ENCODE peak calls at places on chromosomes 7 and 10, in eight cellular contexts. One of them, this sample, is unnamed.

GRCh38 chr10:75803816-75804576 is 372.6 kb downstream of the LRMDA start:
- DNase-seq in psoas muscle: peak
- DNase-seq in upper lobe of right lung: no peak
- DNase-seq in right atrium auricular region: peak
- DNase-seq in endodermal cell: no peak
- DNase-seq in lung: no peak
- DNase-seq in heart left ventricle: peak
- DNase-seq in kidney: no peak
- DNase-seq in this sample: no peak

GRCh38 chr7:38179719-38180333 is 1.8 kb downstream of the STARD3NL start:
- DNase-seq in kidney: no peak
- DNase-seq in psoas muscle: no peak
- DNase-seq in endodermal cell: no peak
- DNase-seq in lung: no peak
- DNase-seq in right atrium auricular region: no peak
- DNase-seq in heart left ventricle: no peak
- DNase-seq in upper lobe of right lung: no peak
- DNase-seq in this sample: no peak

GRCh38 chr10:3782456-3783312 is 2.3 kb downstream of the KLF6 start:
- DNase-seq in right atrium auricular region: peak
- DNase-seq in endodermal cell: peak
- DNase-seq in lung: peak
- DNase-seq in psoas muscle: peak
- DNase-seq in upper lobe of right lung: no peak
- DNase-seq in kidney: no peak
- DNase-seq in heart left ventricle: peak
- DNase-seq in this sample: peak

GRCh38 chr10:24952146-24952700 is at the start of gene PRTFDC1:
- DNase-seq in heart left ventricle: peak
- DNase-seq in psoas muscle: peak
- DNase-seq in right atrium auricular region: no peak
- DNase-seq in upper lobe of right lung: peak
- DNase-seq in kidney: peak
- DNase-seq in lung: no peak
- DNase-seq in endodermal cell: peak
- DNase-seq in this sample: no peak

GRCh38 chr7:130151591-130152269 is 53.5 kb downstream of the TMEM209 start:
- DNase-seq in endodermal cell: no peak
- DNase-seq in kidney: no peak
- DNase-seq in heart left ventricle: no peak
- DNase-seq in psoas muscle: no peak
- DNase-seq in lung: no peak
- DNase-seq in right atrium auricular region: no peak
- DNase-seq in upper lobe of right lung: no peak
- DNase-seq in this sample: no peak

GRCh38 chr10:46557319-46558140 is 1.1 kb upstream of the GPRIN2 start:
- DNase-seq in kidney: peak
- DNase-seq in lung: peak
- DNase-seq in heart left ventricle: peak
- DNase-seq in right atrium auricular region: no peak
- DNase-seq in upper lobe of right lung: peak
- DNase-seq in psoas muscle: peak
- DNase-seq in endodermal cell: peak
- DNase-seq in this sample: peak

GRCh38 chr10:20879136-20879535 is 18.0 kb downstream of the NEBL start:
- DNase-seq in psoas muscle: no peak
- DNase-seq in kidney: no peak
- DNase-seq in lung: no peak
- DNase-seq in heart left ventricle: no peak
- DNase-seq in endodermal cell: no peak
- DNase-seq in upper lobe of right lung: no peak
- DNase-seq in right atrium auricular region: no peak
- DNase-seq in this sample: no peak

GRCh38 chr7:123666492-123666891 is 10.8 kb downstream of the LMOD2 start:
- DNase-seq in upper lobe of right lung: no peak
- DNase-seq in lung: no peak
- DNase-seq in psoas muscle: no peak
- DNase-seq in kidney: no peak
- DNase-seq in heart left ventricle: no peak
- DNase-seq in right atrium auricular region: no peak
- DNase-seq in endodermal cell: no peak
- DNase-seq in this sample: no peak

GRCh38 chr7:141481971-141482370 is 69.2 kb upstream of the AGK start:
- DNase-seq in endodermal cell: peak
- DNase-seq in upper lobe of right lung: no peak
- DNase-seq in right atrium auricular region: no peak
- DNase-seq in kidney: no peak
- DNase-seq in psoas muscle: no peak
- DNase-seq in heart left ventricle: no peak
- DNase-seq in lung: no peak
- DNase-seq in this sample: no peak

GRCh38 chr10:109957092-109957797 is 33.9 kb upstream of the XPNPEP1 start:
- DNase-seq in lung: no peak
- DNase-seq in right atrium auricular region: no peak
- DNase-seq in psoas muscle: no peak
- DNase-seq in heart left ventricle: no peak
- DNase-seq in endodermal cell: no peak
- DNase-seq in kidney: no peak
- DNase-seq in upper lobe of right lung: no peak
- DNase-seq in this sample: no peak

GRCh38 chr7:124456286-124456685 is 309.3 kb downstream of the GPR37 start:
- DNase-seq in heart left ventricle: no peak
- DNase-seq in endodermal cell: no peak
- DNase-seq in upper lobe of right lung: no peak
- DNase-seq in psoas muscle: no peak
- DNase-seq in kidney: no peak
- DNase-seq in lung: no peak
- DNase-seq in right atrium auricular region: no peak
- DNase-seq in this sample: no peak

GRCh38 chr7:128178611-128179010 is 62.5 kb upstream of the LEP start:
- DNase-seq in lung: no peak
- DNase-seq in endodermal cell: peak
- DNase-seq in kidney: no peak
- DNase-seq in upper lobe of right lung: no peak
- DNase-seq in psoas muscle: no peak
- DNase-seq in heart left ventricle: no peak
- DNase-seq in right atrium auricular region: no peak
- DNase-seq in this sample: peak

GRCh38 chr7:24788075-24788474 is 30.8 kb upstream of the GSDME start:
- DNase-seq in heart left ventricle: no peak
- DNase-seq in kidney: no peak
- DNase-seq in lung: no peak
- DNase-seq in endodermal cell: no peak
- DNase-seq in psoas muscle: no peak
- DNase-seq in right atrium auricular region: no peak
- DNase-seq in upper lobe of right lung: no peak
- DNase-seq in this sample: no peak
- TF ChIP-seq CTCF in heart left ventricle: peak
- TF ChIP-seq CTCF in kidney: no peak
- TF ChIP-seq CTCF in lung: no peak
- TF ChIP-seq CTCF in endodermal cell: peak
- TF ChIP-seq CTCF in psoas muscle: peak
- TF ChIP-seq CTCF in right atrium auricular region: no peak
- TF ChIP-seq CTCF in upper lobe of right lung: peak
- TF ChIP-seq CTCF in this sample: peak

GRCh38 chr7:2203551-2204300 is 29.0 kb downstream of the MAD1L1 start:
- DNase-seq in lung: no peak
- DNase-seq in kidney: peak
- DNase-seq in endodermal cell: no peak
- DNase-seq in right atrium auricular region: no peak
- DNase-seq in psoas muscle: no peak
- DNase-seq in heart left ventricle: no peak
- DNase-seq in upper lobe of right lung: peak
- DNase-seq in this sample: no peak
- TF ChIP-seq CTCF in lung: no peak
- TF ChIP-seq CTCF in kidney: no peak
- TF ChIP-seq CTCF in endodermal cell: no peak
- TF ChIP-seq CTCF in right atrium auricular region: no peak
- TF ChIP-seq CTCF in psoas muscle: no peak
- TF ChIP-seq CTCF in heart left ventricle: no peak
- TF ChIP-seq CTCF in upper lobe of right lung: no peak
- TF ChIP-seq CTCF in this sample: no peak

GRCh38 chr7:36600314-36600682 is 124.0 kb downstream of the AOAH start:
- DNase-seq in heart left ventricle: no peak
- DNase-seq in kidney: no peak
- DNase-seq in lung: peak
- DNase-seq in upper lobe of right lung: no peak
- DNase-seq in psoas muscle: no peak
- DNase-seq in right atrium auricular region: no peak
- DNase-seq in endodermal cell: no peak
- DNase-seq in this sample: no peak

GRCh38 chr7:36601596-36601995 is 122.7 kb downstream of the AOAH start:
- DNase-seq in upper lobe of right lung: no peak
- DNase-seq in psoas muscle: no peak
- DNase-seq in endodermal cell: no peak
- DNase-seq in kidney: no peak
- DNase-seq in lung: no peak
- DNase-seq in heart left ventricle: no peak
- DNase-seq in right atrium auricular region: no peak
- DNase-seq in this sample: no peak

GRCh38 chr7:36599645-36600313 is 124.5 kb downstream of the AOAH start:
- DNase-seq in lung: no peak
- DNase-seq in heart left ventricle: no peak
- DNase-seq in psoas muscle: no peak
- DNase-seq in right atrium auricular region: no peak
- DNase-seq in upper lobe of right lung: no peak
- DNase-seq in kidney: no peak
- DNase-seq in endodermal cell: no peak
- DNase-seq in this sample: no peak

GRCh38 chr7:36602975-36603887 is 121.1 kb downstream of the AOAH start:
- DNase-seq in endodermal cell: no peak
- DNase-seq in upper lobe of right lung: no peak
- DNase-seq in right atrium auricular region: no peak
- DNase-seq in psoas muscle: no peak
- DNase-seq in heart left ventricle: no peak
- DNase-seq in kidney: no peak
- DNase-seq in lung: no peak
- DNase-seq in this sample: no peak

GRCh38 chr7:36600869-36601530 is 123.3 kb downstream of the AOAH start:
- DNase-seq in heart left ventricle: no peak
- DNase-seq in upper lobe of right lung: no peak
- DNase-seq in endodermal cell: no peak
- DNase-seq in psoas muscle: no peak
- DNase-seq in lung: no peak
- DNase-seq in kidney: no peak
- DNase-seq in right atrium auricular region: no peak
- DNase-seq in this sample: no peak
- TF ChIP-seq CTCF in heart left ventricle: no peak
- TF ChIP-seq CTCF in upper lobe of right lung: no peak
- TF ChIP-seq CTCF in endodermal cell: no peak
- TF ChIP-seq CTCF in psoas muscle: no peak
- TF ChIP-seq CTCF in lung: no peak
- TF ChIP-seq CTCF in kidney: no peak
- TF ChIP-seq CTCF in right atrium auricular region: no peak
- TF ChIP-seq CTCF in this sample: no peak

DNA sequence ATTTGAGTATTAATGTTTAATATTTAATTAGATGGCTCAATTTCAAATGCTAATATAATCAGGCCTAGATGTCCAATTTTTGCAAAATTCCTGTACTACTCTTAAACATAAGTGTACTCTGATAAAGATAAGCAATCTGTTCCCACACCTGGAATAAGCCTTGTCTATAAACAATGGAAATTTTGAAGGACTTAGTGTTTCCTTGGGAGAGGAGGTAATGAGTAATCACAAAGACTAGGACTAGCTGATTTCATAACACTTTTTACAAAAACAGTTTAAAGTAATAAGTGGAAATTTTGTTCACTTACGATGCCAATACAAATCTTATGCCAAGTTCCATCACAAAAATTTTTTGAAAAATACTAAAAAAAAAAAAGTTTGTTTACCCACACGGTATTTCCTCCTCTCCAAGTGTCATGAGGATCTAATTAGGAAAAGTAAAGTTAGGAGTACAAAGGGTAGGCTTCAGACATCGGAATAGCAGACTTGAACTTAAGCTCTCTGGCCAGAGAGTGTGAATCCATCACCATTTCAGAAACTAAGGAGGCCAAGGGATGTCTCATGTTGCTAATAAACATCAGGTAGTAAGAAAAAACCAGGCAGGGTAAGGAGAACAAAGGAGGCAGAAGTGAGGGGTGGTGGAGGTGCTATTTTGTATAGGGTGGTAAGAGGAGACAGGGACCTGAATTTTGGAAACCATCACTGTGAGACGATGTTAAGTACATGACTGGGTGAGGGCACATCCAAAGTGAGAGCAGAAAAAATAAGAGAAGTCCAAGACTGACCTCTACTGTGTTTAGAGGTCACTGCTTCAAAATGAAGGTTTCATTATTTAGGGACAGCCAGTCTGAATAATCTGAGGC is 61.3 kb downstream of the RAPGEF5 start:
- DNase-seq in lung: no peak
- DNase-seq in right atrium auricular region: no peak
- DNase-seq in endodermal cell: no peak
- DNase-seq in heart left ventricle: no peak
- DNase-seq in kidney: no peak
- DNase-seq in upper lobe of right lung: no peak
- DNase-seq in psoas muscle: no peak
- DNase-seq in this sample: no peak
- TF ChIP-seq CTCF in lung: peak
- TF ChIP-seq CTCF in right atrium auricular region: no peak
- TF ChIP-seq CTCF in endodermal cell: peak
- TF ChIP-seq CTCF in heart left ventricle: peak
- TF ChIP-seq CTCF in kidney: peak
- TF ChIP-seq CTCF in upper lobe of right lung: peak
- TF ChIP-seq CTCF in psoas muscle: peak
- TF ChIP-seq CTCF in this sample: no peak